ENCODE peak calls at places on chromosomes 16 and 17, in eight cellular contexts. O, T, I, B, Y, L, Z and G are unnamed samples.

GRCh38 chr17:1031711-1032110 is 34.8 kb downstream of the TIMM22 start:
- DNase-seq in T (no peak), Y (no peak), Z (no peak), I (no peak), O (peak), B (peak), L (peak), G (no peak)

GRCh38 chr17:17500999-17501605 is 4.9 kb upstream of the RASD1 start:
- DNase-seq in L (no peak), O (no peak), Z (no peak), Y (no peak), T (peak), I (no peak), B (no peak), G (no peak)

GRCh38 chr17:44832821-44833220 is 2.7 kb upstream of the GJC1 start:
- DNase-seq in Y (no peak), L (no peak), I (no peak), O (no peak), T (no peak), Z (no peak), B (no peak), G (no peak)

GRCh38 chr16:2497116-2497630 is 16.6 kb upstream of the ATP6V0C start:
- DNase-seq in B (no peak), L (no peak), T (no peak), O (no peak), Z (no peak), I (peak), Y (no peak), G (no peak)

GRCh38 chr16:88282221-88283041 is 100.3 kb upstream of the ZNF469 start:
- DNase-seq in O (no peak), L (no peak), B (no peak), I (peak), Y (no peak), Z (no peak), T (no peak), G (no peak)

GRCh38 chr17:35588196-35588920 is 1.2 kb downstream of the AP2B1 start:
- DNase-seq in L (no peak), Y (no peak), T (no peak), O (no peak), B (no peak), Z (no peak), I (no peak), G (no peak)

GRCh38 chr16:70737377-70738082 is 51.7 kb upstream of the MTSS2 start:
- DNase-seq in Z (peak), B (peak), O (peak), I (peak), L (no peak), T (peak), Y (peak), G (no peak)

GRCh38 chr17:69060835-69061234 is at the start of gene ABCA9:
- DNase-seq in I (no peak), L (no peak), T (no peak), O (no peak), B (no peak), Z (peak), Y (no peak), G (no peak)

GRCh38 chr17:50537721-50538548 is 5.4 kb downstream of the EPN3 start:
- DNase-seq in Z (no peak), B (no peak), L (no peak), I (no peak), T (no peak), O (no peak), Y (no peak), G (no peak)

GRCh38 chr17:58679263-58680037 is 12.4 kb downstream of the TEX14 start:
- DNase-seq in B (no peak), O (no peak), Y (no peak), T (no peak), Z (no peak), I (no peak), L (no peak), G (no peak)

GRCh38 chr16:53714080-53715050 is 10.4 kb downstream of the FTO start:
- DNase-seq in I (no peak), B (no peak), Z (no peak), O (no peak), T (no peak), L (no peak), Y (no peak), G (no peak)

GRCh38 chr17:57707892-57708291 is 37.2 kb downstream of the CCDC182 start:
- DNase-seq in L (peak), Y (no peak), I (no peak), B (peak), Z (no peak), T (no peak), O (no peak), G (no peak)

GRCh38 chr17:79916506-79916905 is 77.3 kb upstream of the CBX4 start:
- DNase-seq in L (no peak), Y (no peak), I (no peak), O (no peak), T (no peak), B (no peak), Z (no peak), G (no peak)

GRCh38 chr17:28547096-28547622 is 5.3 kb downstream of the UNC119 start:
- DNase-seq in Y (no peak), T (no peak), L (no peak), O (no peak), B (no peak), Z (no peak), I (peak), G (no peak)

GRCh38 chr16:2963074-2963610 is 933 bp upstream of the KREMEN2 start:
- DNase-seq in L (no peak), O (no peak), Y (no peak), B (no peak), Z (no peak), T (no peak), I (no peak), G (no peak)

GRCh38 chr16:75296606-75297005 is 45.2 kb upstream of the BCAR1 start:
- DNase-seq in Z (no peak), Y (no peak), T (no peak), L (no peak), O (no peak), I (no peak), B (no peak), G (no peak)

GRCh38 chr16:3182608-3183444 is 5.2 kb upstream of the OR1F1 start:
- DNase-seq in L (peak), Z (no peak), B (peak), O (no peak), T (no peak), Y (no peak), I (no peak), G (no peak)

GRCh38 chr16:16101585-16101984 is 121.7 kb downstream of the ABCC6 start:
- DNase-seq in Z (no peak), O (no peak), Y (no peak), T (no peak), I (no peak), B (no peak), L (no peak), G (no peak)

GRCh38 chr16:47970291-47970931 is 185.4 kb downstream of the ABCC12 start:
- DNase-seq in Z (no peak), O (no peak), I (no peak), L (peak), T (peak), Y (no peak), B (peak), G (no peak)

GRCh38 chr17:75914643-75915265 is 10.1 kb upstream of the MRPL38 start:
- DNase-seq in B (no peak), O (no peak), Z (no peak), L (no peak), T (no peak), I (no peak), Y (no peak), G (no peak)

GRCh38 chr16:57537596-57538234 is 1.3 kb upstream of the CCDC102A start:
- DNase-seq in O (no peak), Y (no peak), T (peak), B (no peak), Z (no peak), L (no peak), I (peak), G (peak)

GRCh38 chr17:73532441-73532901 is 111.8 kb downstream of the SDK2 start:
- DNase-seq in I (no peak), O (no peak), Z (no peak), B (peak), Y (no peak), T (no peak), L (no peak), G (no peak)

GRCh38 chr16:81522141-81522701 is 77.6 kb downstream of the CMIP start:
- DNase-seq in B (no peak), Y (no peak), I (peak), L (no peak), Z (no peak), T (no peak), O (no peak), G (no peak)

GRCh38 chr17:32731556-32732295 is 145.2 kb downstream of the MYO1D start:
- DNase-seq in B (no peak), Y (no peak), L (no peak), O (no peak), T (no peak), Z (no peak), I (no peak), G (no peak)

GRCh38 chr16:65111306-65111705 is 10.6 kb downstream of the CDH11 start:
- DNase-seq in Z (no peak), I (peak), O (no peak), T (no peak), Y (no peak), L (no peak), B (no peak), G (no peak)

GRCh38 chr16:24318670-24319069 is 62.5 kb downstream of the CACNG3 start:
- DNase-seq in L (no peak), B (no peak), T (no peak), Y (no peak), O (no peak), I (no peak), Z (no peak), G (no peak)

GRCh38 chr17:43714338-43715149 is 44.0 kb downstream of the SOST start:
- DNase-seq in T (no peak), I (no peak), B (no peak), Z (no peak), O (no peak), L (no peak), Y (no peak), G (no peak)

GRCh38 chr16:87733190-87733589 is 32.6 kb downstream of the KLHDC4 start:
- DNase-seq in L (no peak), Y (no peak), Z (no peak), T (peak), I (no peak), B (no peak), O (no peak), G (no peak)

GRCh38 chr17:82085031-82085861 is 12.8 kb downstream of the FASN start:
- DNase-seq in O (no peak), T (no peak), B (no peak), Y (no peak), Z (no peak), I (no peak), L (no peak), G (no peak)

DNA sequence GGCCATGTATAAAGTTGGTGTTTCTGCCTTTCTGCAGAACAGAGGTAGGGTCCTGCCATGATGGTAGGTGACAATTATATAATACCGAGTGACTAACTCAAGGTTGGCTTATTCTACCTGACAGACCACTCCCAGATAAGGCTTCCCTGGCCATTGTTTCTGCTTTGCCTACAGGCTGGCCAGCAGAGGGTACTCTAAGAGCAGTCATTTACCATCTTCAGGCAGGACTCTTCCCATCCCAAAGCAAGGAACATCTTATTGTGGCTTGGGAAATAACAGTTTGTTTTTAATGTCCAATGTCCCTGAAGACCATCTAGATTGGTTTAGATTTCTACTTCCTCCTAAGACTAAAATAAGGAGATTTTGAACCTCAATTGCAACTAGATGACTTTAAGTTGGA is 74.1 kb downstream of the SNX11 start:
- DNase-seq in T (no peak), L (peak), B (peak), O (no peak), Y (no peak), Z (no peak), I (no peak), G (no peak)
- TF ChIP-seq CTCF in T (peak), L (no peak), B (peak), O (no peak), Y (no peak), Z (no peak), I (no peak), G (peak)

DNA sequence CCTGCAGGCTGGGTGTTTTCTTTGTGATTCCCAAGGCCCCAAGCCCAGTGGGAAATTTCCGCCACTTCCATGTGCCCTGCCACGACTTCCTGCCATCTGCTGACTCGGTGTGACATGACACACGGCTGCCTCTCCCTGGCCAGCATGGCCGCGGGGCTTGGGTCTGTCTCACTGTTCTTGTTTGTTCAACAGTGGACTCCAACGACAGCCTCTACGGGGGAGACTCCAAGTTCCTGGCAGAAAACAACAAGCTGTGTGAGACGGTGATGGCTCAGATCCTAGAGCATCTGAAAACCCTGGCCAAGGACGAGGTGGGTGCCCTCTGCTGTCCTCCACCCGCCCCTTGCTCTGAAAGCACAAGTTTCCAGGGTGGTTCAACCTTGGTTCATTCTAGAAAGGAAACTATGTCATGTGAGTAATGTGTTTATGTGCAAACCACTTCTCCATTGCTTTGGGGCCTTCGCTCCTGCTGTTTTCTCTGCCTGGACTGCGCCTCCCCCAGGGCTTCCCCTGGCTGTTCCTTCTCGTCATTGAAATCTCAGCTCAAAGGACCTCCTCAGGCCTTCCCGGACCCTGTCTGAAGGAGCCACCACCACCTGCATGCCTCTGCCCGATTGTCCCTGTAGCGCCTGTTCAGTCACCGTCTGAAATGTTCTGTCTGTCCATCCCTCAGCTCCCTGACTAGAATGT is 26.7 kb downstream of the KNOP1 start:
- DNase-seq in T (no peak), L (no peak), I (no peak), Z (peak), O (no peak), Y (no peak), B (no peak), G (no peak)
- TF ChIP-seq CTCF in T (no peak), L (no peak), I (no peak), Z (no peak), O (no peak), Y (no peak), B (no peak), G (no peak)

GRCh38 chr16:49739381-49739780 is 116.5 kb downstream of the ZNF423 start:
- DNase-seq in T (no peak), L (peak), B (peak), I (peak), Z (no peak), O (no peak), Y (no peak), G (no peak)
- TF ChIP-seq CTCF in T (no peak), L (peak), B (peak), I (no peak), Z (no peak), O (no peak), Y (no peak), G (peak)

DNA sequence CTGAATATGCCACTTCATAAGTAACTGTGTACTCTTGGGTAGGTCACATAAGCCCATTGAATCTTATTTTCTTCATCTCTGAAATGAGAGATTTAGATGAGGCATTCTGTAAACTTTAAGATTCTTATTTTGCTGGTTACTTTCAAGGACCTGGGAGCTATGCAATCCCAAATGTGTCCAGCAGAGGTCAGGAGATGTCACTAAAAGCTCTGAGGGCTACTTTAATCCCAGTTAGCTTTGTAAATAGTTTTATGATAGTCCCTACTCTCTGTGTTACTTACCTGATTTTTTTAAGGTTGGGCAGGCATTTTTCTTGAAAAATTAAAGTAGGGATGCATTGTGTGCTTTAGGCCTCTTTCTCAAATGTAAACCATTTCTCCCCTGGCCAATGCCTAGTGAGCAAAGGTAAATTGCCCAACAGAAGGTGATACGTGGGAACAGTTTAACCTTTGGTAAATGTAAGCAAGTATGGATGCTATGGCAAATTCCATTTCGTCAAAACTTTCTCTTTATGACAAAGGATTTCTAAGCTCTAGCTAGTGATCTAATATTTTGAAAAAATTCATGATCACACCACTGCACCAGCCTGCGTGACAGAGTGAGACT is 57.1 kb upstream of the WSB1 start:
- DNase-seq in Y (peak), L (peak), B (peak), Z (peak), T (peak), I (no peak), O (no peak), G (no peak)
- TF ChIP-seq CTCF in Y (peak), L (peak), B (peak), Z (peak), T (peak), I (peak), O (peak), G (peak)

DNA sequence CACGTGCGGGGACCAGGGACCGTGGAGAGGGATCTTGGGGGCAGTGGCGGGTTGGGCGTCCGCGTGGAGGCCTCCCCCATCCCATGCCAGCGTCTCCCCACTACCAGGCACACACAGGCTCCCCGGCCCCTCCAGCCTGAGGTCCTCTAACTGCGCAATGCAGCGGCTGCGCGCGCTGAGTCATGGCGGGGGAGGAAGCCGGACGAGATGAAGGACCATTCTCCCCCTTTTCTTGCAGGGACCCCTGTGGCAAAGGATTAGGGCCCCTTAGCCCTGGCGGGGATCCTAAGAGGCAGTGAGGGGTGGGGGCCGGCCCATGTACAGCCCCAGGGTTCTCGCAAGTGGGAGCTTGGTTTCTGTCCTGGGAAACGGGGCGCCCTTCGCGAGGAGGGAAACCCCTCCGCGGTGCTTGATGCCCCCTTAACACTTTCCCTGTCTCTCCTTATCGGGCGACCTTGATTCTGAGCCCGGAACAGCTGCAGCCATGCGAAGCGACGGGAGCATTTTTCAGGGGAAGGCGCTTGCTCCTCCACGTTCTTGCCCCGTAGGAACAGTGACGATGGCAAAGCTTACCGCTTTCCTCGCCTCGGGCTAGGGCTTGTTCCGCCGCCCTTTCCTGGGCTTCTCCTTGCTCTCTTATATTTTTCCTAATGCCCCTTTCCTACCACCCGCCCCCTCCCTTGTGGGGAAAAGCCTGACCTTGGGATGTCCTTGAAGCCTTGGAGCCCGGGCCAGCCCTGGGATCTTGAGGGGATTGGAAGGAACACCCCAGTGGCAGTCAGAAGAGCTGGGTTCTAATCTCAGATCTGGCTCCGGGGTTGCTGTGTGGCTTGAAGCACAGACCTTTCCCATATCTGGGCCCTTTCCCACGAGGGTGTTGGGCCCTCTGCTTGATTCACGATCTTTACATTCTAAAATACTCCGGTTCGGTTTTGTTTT is 652 bp downstream of the ALDOA start:
- DNase-seq in O (peak), Y (no peak), B (peak), L (no peak), T (peak), Z (no peak), I (no peak), G (no peak)
- TF ChIP-seq CTCF in O (no peak), Y (no peak), B (no peak), L (no peak), T (no peak), Z (no peak), I (no peak), G (no peak)